ENCODE peak calls at places on chromosomes 3 and 15, in seven cellular contexts. One of them, this sample, is unnamed.

GRCh38 chr15:38547255-38547997 is 17.2 kb downstream of the RASGRP1 start:
- ATAC-seq in WTC11: no peak
- ATAC-seq in body of pancreas: no peak
- ATAC-seq in gastrocnemius medialis: no peak
- ATAC-seq in HCT116: no peak
- ATAC-seq in PC-3: no peak
- ATAC-seq in foreskin keratinocyte: no peak
- ATAC-seq in this sample: no peak

GRCh38 chr15:62972814-62973213 is 69.7 kb upstream of the TPM1 start:
- ATAC-seq in gastrocnemius medialis: no peak
- ATAC-seq in HCT116: no peak
- ATAC-seq in foreskin keratinocyte: peak; percentile 38
- ATAC-seq in PC-3: peak; percentile 24
- ATAC-seq in WTC11: no peak
- ATAC-seq in body of pancreas: peak; percentile 40
- ATAC-seq in this sample: no peak

GRCh38 chr3:38115645-38116427 is 21.1 kb downstream of the ACAA1 start:
- ATAC-seq in body of pancreas: no peak
- ATAC-seq in foreskin keratinocyte: no peak
- ATAC-seq in PC-3: no peak
- ATAC-seq in HCT116: no peak
- ATAC-seq in gastrocnemius medialis: no peak
- ATAC-seq in WTC11: no peak
- ATAC-seq in this sample: no peak

GRCh38 chr15:91021516-91022074 is 799 bp downstream of the VPS33B start:
- ATAC-seq in gastrocnemius medialis: no peak
- ATAC-seq in PC-3: peak; percentile 28
- ATAC-seq in body of pancreas: no peak
- ATAC-seq in foreskin keratinocyte: peak; percentile 67
- ATAC-seq in HCT116: peak; percentile 28
- ATAC-seq in WTC11: peak; percentile 9
- ATAC-seq in this sample: peak; percentile 12

GRCh38 chr3:193910886-193911738 is 224.8 kb upstream of the HES1 start:
- ATAC-seq in gastrocnemius medialis: no peak
- ATAC-seq in HCT116: no peak
- ATAC-seq in PC-3: no peak
- ATAC-seq in foreskin keratinocyte: no peak
- ATAC-seq in body of pancreas: no peak
- ATAC-seq in WTC11: no peak
- ATAC-seq in this sample: no peak

GRCh38 chr15:37416103-37416502 is 315.8 kb upstream of the MEIS2 start:
- ATAC-seq in gastrocnemius medialis: no peak
- ATAC-seq in foreskin keratinocyte: no peak
- ATAC-seq in WTC11: no peak
- ATAC-seq in HCT116: no peak
- ATAC-seq in PC-3: no peak
- ATAC-seq in body of pancreas: no peak
- ATAC-seq in this sample: no peak

GRCh38 chr15:90358124-90359033 is 6.3 kb downstream of the ZNF774 start:
- ATAC-seq in foreskin keratinocyte: peak; percentile 74
- ATAC-seq in body of pancreas: no peak
- ATAC-seq in gastrocnemius medialis: no peak
- ATAC-seq in HCT116: no peak
- ATAC-seq in PC-3: peak; percentile 40
- ATAC-seq in WTC11: no peak
- ATAC-seq in this sample: no peak

GRCh38 chr15:59594493-59594942 is 17.1 kb upstream of the GCNT3 start:
- ATAC-seq in gastrocnemius medialis: no peak
- ATAC-seq in foreskin keratinocyte: no peak
- ATAC-seq in WTC11: no peak
- ATAC-seq in PC-3: peak; percentile 97
- ATAC-seq in body of pancreas: peak; percentile 83
- ATAC-seq in HCT116: no peak
- ATAC-seq in this sample: no peak

GRCh38 chr15:38605744-38606143 is 41.1 kb upstream of the RASGRP1 start:
- ATAC-seq in gastrocnemius medialis: no peak
- ATAC-seq in body of pancreas: no peak
- ATAC-seq in WTC11: no peak
- ATAC-seq in PC-3: no peak
- ATAC-seq in HCT116: no peak
- ATAC-seq in foreskin keratinocyte: no peak
- ATAC-seq in this sample: no peak

GRCh38 chr3:66208189-66208588 is 12.6 kb upstream of the SLC25A26 start:
- ATAC-seq in HCT116: no peak
- ATAC-seq in body of pancreas: no peak
- ATAC-seq in PC-3: no peak
- ATAC-seq in WTC11: no peak
- ATAC-seq in gastrocnemius medialis: no peak
- ATAC-seq in foreskin keratinocyte: no peak
- ATAC-seq in this sample: no peak

GRCh38 chr3:62376906-62377865 is 3.8 kb upstream of the FEZF2 start:
- ATAC-seq in WTC11: peak; percentile 15
- ATAC-seq in gastrocnemius medialis: no peak
- ATAC-seq in HCT116: no peak
- ATAC-seq in body of pancreas: no peak
- ATAC-seq in foreskin keratinocyte: no peak
- ATAC-seq in PC-3: no peak
- ATAC-seq in this sample: no peak

GRCh38 chr3:188244395-188244861 is 90.5 kb downstream of the LPP start:
- ATAC-seq in WTC11: no peak
- ATAC-seq in body of pancreas: no peak
- ATAC-seq in foreskin keratinocyte: peak; percentile 75
- ATAC-seq in HCT116: peak; percentile 77
- ATAC-seq in PC-3: peak; percentile 93
- ATAC-seq in gastrocnemius medialis: no peak
- ATAC-seq in this sample: no peak

GRCh38 chr15:92666780-92667179 is 11.2 kb upstream of the FAM174B start:
- ATAC-seq in body of pancreas: peak; percentile 71
- ATAC-seq in foreskin keratinocyte: no peak
- ATAC-seq in gastrocnemius medialis: peak; percentile 37
- ATAC-seq in WTC11: no peak
- ATAC-seq in HCT116: no peak
- ATAC-seq in PC-3: peak; percentile 6
- ATAC-seq in this sample: peak; percentile 86

GRCh38 chr3:140375002-140375401 is 302.9 kb upstream of the TRIM42 start:
- ATAC-seq in body of pancreas: no peak
- ATAC-seq in PC-3: no peak
- ATAC-seq in foreskin keratinocyte: peak; percentile 60
- ATAC-seq in HCT116: no peak
- ATAC-seq in WTC11: no peak
- ATAC-seq in gastrocnemius medialis: no peak
- ATAC-seq in this sample: no peak

GRCh38 chr3:46711770-46712169 is 5.9 kb downstream of the PRSS50 start:
- ATAC-seq in PC-3: no peak
- ATAC-seq in gastrocnemius medialis: no peak
- ATAC-seq in WTC11: no peak
- ATAC-seq in foreskin keratinocyte: no peak
- ATAC-seq in body of pancreas: no peak
- ATAC-seq in HCT116: no peak
- ATAC-seq in this sample: no peak

GRCh38 chr3:5001135-5001534 is 21.9 kb downstream of the BHLHE40 start:
- ATAC-seq in PC-3: no peak
- ATAC-seq in foreskin keratinocyte: no peak
- ATAC-seq in WTC11: no peak
- ATAC-seq in body of pancreas: no peak
- ATAC-seq in gastrocnemius medialis: no peak
- ATAC-seq in HCT116: no peak
- ATAC-seq in this sample: no peak

DNA sequence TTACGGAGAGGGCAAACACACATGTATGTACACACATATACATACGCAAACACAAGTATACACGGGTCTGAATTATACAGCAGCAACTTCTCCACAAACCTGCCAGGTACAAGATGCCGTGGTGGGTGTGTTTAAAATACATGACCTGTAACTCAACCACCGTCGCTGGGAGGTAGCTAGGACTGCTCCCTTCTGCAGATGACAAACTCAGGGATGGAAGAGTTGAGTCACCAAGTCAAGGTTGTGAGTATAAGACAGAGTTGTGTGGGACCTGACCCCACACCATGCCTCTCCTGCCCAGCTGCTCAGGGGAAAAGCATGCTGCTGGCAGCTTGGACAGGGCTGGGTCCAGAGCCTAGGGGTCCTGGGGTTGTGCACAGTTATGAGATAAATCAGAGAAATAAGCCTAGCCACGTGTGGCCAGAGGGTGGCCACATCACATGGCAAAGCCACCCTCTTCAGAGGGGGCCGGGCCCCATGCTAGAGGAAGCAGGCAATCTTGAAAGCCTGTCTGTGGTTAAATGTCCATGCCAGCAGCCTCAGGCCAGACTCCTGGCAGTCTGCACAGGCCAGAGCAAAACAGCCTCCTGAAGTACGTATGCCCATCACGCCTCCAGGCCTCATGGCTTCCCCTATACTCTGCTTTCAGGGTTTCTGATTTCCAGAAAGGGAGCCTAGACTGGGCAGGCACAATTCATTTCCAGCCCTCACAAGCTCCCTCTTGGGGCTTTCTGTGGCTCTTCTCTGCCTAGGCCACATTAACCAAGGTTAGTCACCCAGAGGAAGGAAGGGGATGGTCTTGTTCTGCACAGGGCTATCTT is 107.7 kb upstream of the RPL32 start:
- ATAC-seq in WTC11: peak; percentile 15
- ATAC-seq in gastrocnemius medialis: no peak
- ATAC-seq in HCT116: peak; percentile 39
- ATAC-seq in foreskin keratinocyte: peak; percentile 56
- ATAC-seq in body of pancreas: peak; percentile 17
- ATAC-seq in PC-3: peak; percentile 25
- ATAC-seq in this sample: no peak
- TF ChIP-seq CTCF in WTC11: no peak
- TF ChIP-seq CTCF in gastrocnemius medialis: no peak
- TF ChIP-seq CTCF in HCT116: no peak
- TF ChIP-seq CTCF in foreskin keratinocyte: peak; percentile 21
- TF ChIP-seq CTCF in body of pancreas: no peak
- TF ChIP-seq CTCF in PC-3: no peak
- TF ChIP-seq CTCF in this sample: no peak

GRCh38 chr3:138591392-138591791 is 2.7 kb downstream of the CEP70 start:
- ATAC-seq in gastrocnemius medialis: no peak
- ATAC-seq in body of pancreas: no peak
- ATAC-seq in PC-3: no peak
- ATAC-seq in WTC11: no peak
- ATAC-seq in HCT116: no peak
- ATAC-seq in foreskin keratinocyte: no peak
- ATAC-seq in this sample: no peak

GRCh38 chr3:138593488-138594149 is 441 bp downstream of the CEP70 start:
- ATAC-seq in WTC11: peak; percentile 5
- ATAC-seq in body of pancreas: peak; percentile 8
- ATAC-seq in PC-3: peak; percentile 27
- ATAC-seq in gastrocnemius medialis: no peak
- ATAC-seq in HCT116: peak; percentile 2
- ATAC-seq in foreskin keratinocyte: peak; percentile 26
- ATAC-seq in this sample: no peak

GRCh38 chr3:138594150-138594934 is at the start of gene CEP70:
- ATAC-seq in WTC11: peak; percentile 93
- ATAC-seq in PC-3: peak; percentile 91
- ATAC-seq in foreskin keratinocyte: peak; percentile 95
- ATAC-seq in HCT116: peak; percentile 95
- ATAC-seq in body of pancreas: peak; percentile 93
- ATAC-seq in gastrocnemius medialis: peak; percentile 97
- ATAC-seq in this sample: peak; percentile 98

GRCh38 chr3:138598534-138598933 is 4.5 kb upstream of the CEP70 start:
- ATAC-seq in HCT116: no peak
- ATAC-seq in WTC11: no peak
- ATAC-seq in foreskin keratinocyte: no peak
- ATAC-seq in PC-3: no peak
- ATAC-seq in body of pancreas: no peak
- ATAC-seq in gastrocnemius medialis: no peak
- ATAC-seq in this sample: no peak

GRCh38 chr3:138594935-138595259 is 837 bp upstream of the CEP70 start:
- ATAC-seq in WTC11: no peak
- ATAC-seq in body of pancreas: no peak
- ATAC-seq in PC-3: no peak
- ATAC-seq in foreskin keratinocyte: no peak
- ATAC-seq in gastrocnemius medialis: no peak
- ATAC-seq in HCT116: no peak
- ATAC-seq in this sample: no peak
- TF ChIP-seq CTCF in WTC11: no peak
- TF ChIP-seq CTCF in body of pancreas: no peak
- TF ChIP-seq CTCF in PC-3: no peak
- TF ChIP-seq CTCF in foreskin keratinocyte: no peak
- TF ChIP-seq CTCF in gastrocnemius medialis: no peak
- TF ChIP-seq CTCF in HCT116: no peak
- TF ChIP-seq CTCF in this sample: no peak

GRCh38 chr3:52682016-52682415 is 3.7 kb downstream of the PBRM1 start:
- ATAC-seq in HCT116: no peak
- ATAC-seq in PC-3: peak; percentile 17
- ATAC-seq in WTC11: peak; percentile 18
- ATAC-seq in foreskin keratinocyte: peak; percentile 37
- ATAC-seq in body of pancreas: no peak
- ATAC-seq in gastrocnemius medialis: no peak
- ATAC-seq in this sample: no peak
- TF ChIP-seq CTCF in HCT116: peak; percentile 41
- TF ChIP-seq CTCF in PC-3: peak; percentile 56
- TF ChIP-seq CTCF in WTC11: no peak
- TF ChIP-seq CTCF in foreskin keratinocyte: peak; percentile 53
- TF ChIP-seq CTCF in body of pancreas: no peak
- TF ChIP-seq CTCF in gastrocnemius medialis: no peak
- TF ChIP-seq CTCF in this sample: no peak

GRCh38 chr3:27794211-27794610 is 72.1 kb upstream of the EOMES start:
- ATAC-seq in gastrocnemius medialis: no peak
- ATAC-seq in body of pancreas: no peak
- ATAC-seq in foreskin keratinocyte: peak; percentile 48
- ATAC-seq in HCT116: no peak
- ATAC-seq in WTC11: no peak
- ATAC-seq in PC-3: peak; percentile 62
- ATAC-seq in this sample: no peak

GRCh38 chr3:27792869-27793268 is 70.7 kb upstream of the EOMES start:
- ATAC-seq in body of pancreas: no peak
- ATAC-seq in PC-3: no peak
- ATAC-seq in WTC11: no peak
- ATAC-seq in HCT116: no peak
- ATAC-seq in gastrocnemius medialis: no peak
- ATAC-seq in foreskin keratinocyte: no peak
- ATAC-seq in this sample: no peak

GRCh38 chr3:27800261-27800660 is 78.1 kb upstream of the EOMES start:
- ATAC-seq in HCT116: no peak
- ATAC-seq in foreskin keratinocyte: no peak
- ATAC-seq in body of pancreas: no peak
- ATAC-seq in WTC11: no peak
- ATAC-seq in PC-3: no peak
- ATAC-seq in gastrocnemius medialis: no peak
- ATAC-seq in this sample: no peak

GRCh38 chr3:27797773-27798172 is 75.7 kb upstream of the EOMES start:
- ATAC-seq in HCT116: no peak
- ATAC-seq in body of pancreas: no peak
- ATAC-seq in foreskin keratinocyte: no peak
- ATAC-seq in PC-3: no peak
- ATAC-seq in gastrocnemius medialis: no peak
- ATAC-seq in WTC11: no peak
- ATAC-seq in this sample: no peak

DNA sequence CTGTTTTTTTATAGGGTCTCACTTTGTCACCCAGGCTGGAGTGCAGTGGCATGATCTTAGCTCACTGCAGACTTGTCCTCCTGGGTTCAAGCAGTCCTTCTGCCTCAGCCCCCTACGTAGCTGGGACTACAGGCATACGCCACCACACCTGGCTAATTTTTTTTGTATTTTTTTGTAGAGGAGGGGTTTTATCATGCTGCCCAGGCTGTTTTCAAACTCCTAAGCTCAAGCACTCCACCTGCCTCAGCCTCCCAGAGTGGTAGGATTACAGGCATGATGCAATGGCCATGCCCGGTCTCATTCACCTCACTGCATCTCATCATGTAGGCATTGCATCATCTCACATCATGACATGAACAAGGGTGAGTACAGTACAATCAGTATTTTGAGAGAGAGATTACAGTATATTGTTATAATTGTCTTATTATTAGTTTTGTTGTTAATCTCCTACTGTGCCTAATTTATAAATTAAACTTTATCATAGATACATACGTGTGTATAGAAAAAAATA is 74.3 kb upstream of the EOMES start:
- ATAC-seq in HCT116: no peak
- ATAC-seq in gastrocnemius medialis: no peak
- ATAC-seq in foreskin keratinocyte: no peak
- ATAC-seq in body of pancreas: no peak
- ATAC-seq in WTC11: no peak
- ATAC-seq in PC-3: no peak
- ATAC-seq in this sample: no peak
- TF ChIP-seq CTCF in HCT116: no peak
- TF ChIP-seq CTCF in gastrocnemius medialis: no peak
- TF ChIP-seq CTCF in foreskin keratinocyte: no peak
- TF ChIP-seq CTCF in body of pancreas: no peak
- TF ChIP-seq CTCF in WTC11: no peak
- TF ChIP-seq CTCF in PC-3: no peak
- TF ChIP-seq CTCF in this sample: no peak